ENCODE peak calls at places on chromosomes 6 and 20, in four cellular contexts. N, Y, E and U are unnamed samples.

GRCh38 chr20:38790210-38791053 is 15.1 kb upstream of the PPP1R16B start:
- DNase-seq in Y (no peak), E (peak; percentile 68), N (no peak), U (peak; percentile 9)

GRCh38 chr20:60447703-60448102 is 489.5 kb downstream of the CDH26 start:
- DNase-seq in N (no peak), Y (no peak), E (no peak), U (no peak)

GRCh38 chr20:31987744-31988143 is 19.8 kb downstream of the XKR7 start:
- DNase-seq in N (no peak), Y (no peak), E (no peak), U (no peak)

GRCh38 chr6:152277826-152278247 is 359.3 kb downstream of the SYNE1 start:
- DNase-seq in N (no peak), Y (peak; percentile 97), E (no peak), U (no peak)

GRCh38 chr6:106510090-106510970 is 119.0 kb downstream of the RTN4IP1 start:
- DNase-seq in Y (peak; percentile 73), N (peak; percentile 84), E (no peak), U (peak; percentile 9)

GRCh38 chr6:20605581-20605980 is 71.3 kb downstream of the CDKAL1 start:
- DNase-seq in Y (no peak), N (no peak), E (no peak), U (no peak)

GRCh38 chr6:34358389-34358906 is 34.0 kb downstream of the NUDT3 start:
- DNase-seq in Y (peak; percentile 51), N (no peak), E (no peak), U (no peak)

GRCh38 chr6:35911871-35912653 is 8.8 kb downstream of the SRPK1 start:
- DNase-seq in E (no peak), N (no peak), Y (no peak), U (no peak)

GRCh38 chr20:61845276-61845675 is 220.4 kb downstream of the TAF4 start:
- DNase-seq in E (no peak), Y (no peak), N (no peak), U (no peak)

GRCh38 chr6:119978274-119978889 is 628.8 kb upstream of the MAN1A1 start:
- DNase-seq in Y (peak; percentile 59), E (no peak), N (no peak), U (peak; percentile 3)

GRCh38 chr6:12148317-12148801 is 136.2 kb downstream of the HIVEP1 start:
- DNase-seq in E (no peak), Y (no peak), N (no peak), U (no peak)

GRCh38 chr6:71676298-71676697 is 210.1 kb upstream of the RIMS1 start:
- DNase-seq in E (no peak), Y (no peak), N (no peak), U (no peak)

GRCh38 chr6:128521302-128521632 is 868 bp upstream of the PTPRK start:
- DNase-seq in N (no peak), E (no peak), Y (no peak), U (no peak)

GRCh38 chr6:35258858-35259193 is 709 bp upstream of the ZNF76 start:
- DNase-seq in Y (peak; percentile 37), N (peak; percentile 82), E (peak; percentile 32), U (peak; percentile 82)

GRCh38 chr6:19142236-19142635 is 694.9 kb upstream of the ID4 start:
- DNase-seq in N (no peak), Y (peak; percentile 44), E (no peak), U (no peak)

GRCh38 chr6:138403324-138403800 is 661 bp upstream of the HEBP2 start:
- DNase-seq in Y (peak; percentile 54), E (no peak), N (no peak), U (peak; percentile 40)

GRCh38 chr20:63007472-63007721 is 633 bp upstream of the BHLHE23 start:
- DNase-seq in Y (no peak), E (no peak), N (no peak), U (no peak)
- TF ChIP-seq POLR2A in Y (no peak), E (no peak), N (no peak), U (no peak)

GRCh38 chr6:43095939-43096338 is 19.8 kb downstream of the PTK7 start:
- DNase-seq in N (no peak), E (no peak), Y (no peak), U (no peak)
- TF ChIP-seq POLR2A in N (no peak), E (no peak), Y (no peak), U (no peak)

GRCh38 chr6:32177788-32178546 is at the start of gene RNF5:
- DNase-seq in Y (peak; percentile 97), E (peak; percentile 100), N (peak; percentile 99), U (peak; percentile 100)
- TF ChIP-seq POLR2A in Y (no peak), E (no peak), N (no peak), U (peak; percentile 80)

GRCh38 chr6:37125779-37126553 is 44.0 kb upstream of the PIM1 start:
- DNase-seq in Y (no peak), N (no peak), E (no peak), U (no peak)
- TF ChIP-seq POLR2A in Y (no peak), N (no peak), E (no peak), U (no peak)

GRCh38 chr6:149855741-149856140 is 8.4 kb downstream of the LRP11 start:
- DNase-seq in E (no peak), N (no peak), Y (no peak), U (no peak)

GRCh38 chr6:149852881-149853280 is 11.3 kb downstream of the LRP11 start:
- DNase-seq in Y (no peak), E (no peak), N (no peak), U (no peak)

GRCh38 chr6:149856256-149856994 is 7.7 kb downstream of the LRP11 start:
- DNase-seq in Y (no peak), E (no peak), N (no peak), U (no peak)

GRCh38 chr6:149854532-149854931 is 9.6 kb downstream of the LRP11 start:
- DNase-seq in N (no peak), E (no peak), Y (peak; percentile 25), U (no peak)

DNA sequence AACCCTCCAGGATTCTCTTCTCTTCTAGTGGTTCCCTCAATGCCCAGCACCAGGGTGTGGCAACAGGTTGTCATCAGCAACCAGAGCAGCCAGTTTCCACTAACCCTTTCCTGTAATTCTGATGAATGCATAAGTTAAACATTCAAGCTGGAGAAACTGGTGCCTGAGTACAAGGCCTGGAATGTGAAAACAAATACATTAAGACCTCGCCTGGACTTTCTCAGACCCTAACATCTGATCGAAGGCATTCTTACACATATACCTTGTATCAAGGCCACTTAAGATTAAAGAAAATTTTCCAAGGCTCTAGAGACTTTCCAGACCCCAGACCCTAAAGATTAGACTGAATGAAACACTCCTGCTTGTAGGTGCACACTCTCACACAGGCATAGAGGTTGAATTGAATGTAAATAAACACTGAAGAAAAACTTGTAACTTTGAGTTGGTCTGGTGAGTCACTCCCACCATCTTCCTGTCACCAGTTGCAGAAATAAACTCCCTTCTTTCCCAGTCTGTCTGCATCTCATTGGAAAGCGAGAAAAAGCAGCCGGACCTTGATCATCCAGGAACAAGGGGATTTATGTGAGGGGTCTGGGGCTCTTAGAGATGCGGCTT is 9.0 kb downstream of the LRP11 start:
- DNase-seq in N (no peak), Y (no peak), E (peak; percentile 71), U (no peak)
- TF ChIP-seq POLR2A in N (no peak), Y (no peak), E (no peak), U (no peak)

GRCh38 chr20:52631469-52631868 is 340.7 kb upstream of the TSHZ2 start:
- DNase-seq in Y (no peak), E (no peak), N (no peak), U (no peak)

GRCh38 chr20:52624270-52624669 is 347.9 kb upstream of the TSHZ2 start:
- DNase-seq in N (no peak), Y (no peak), E (no peak), U (no peak)

GRCh38 chr20:52630138-52630537 is 342.0 kb upstream of the TSHZ2 start:
- DNase-seq in N (no peak), E (no peak), Y (no peak), U (no peak)
- TF ChIP-seq POLR2A in N (no peak), E (no peak), Y (no peak), U (no peak)